ENCODE peak calls at places on chromosomes 16 and 17, in ten cellular contexts. I, Z, F, N, J, L, G, C, E and W are unnamed samples.

GRCh38 chr17:54544239-54544638 is 356.4 kb upstream of the TOM1L1 start:
- DNase-seq in I (no peak), Z (no peak), F (no peak), N (no peak), J (no peak), L (no peak), G (peak), C (no peak), E (no peak), W (no peak)

GRCh38 chr16:77660311-77660710 is 62.0 kb upstream of the NUDT7 start:
- DNase-seq in I (peak), Z (peak), F (no peak), N (no peak), J (peak), L (peak), G (no peak), C (no peak), E (peak), W (no peak)

GRCh38 chr17:32494621-32495346 is 8.0 kb downstream of the CDK5R1 start:
- DNase-seq in I (no peak), Z (no peak), F (no peak), N (peak), J (no peak), L (no peak), G (no peak), C (no peak), E (peak), W (no peak)

GRCh38 chr16:4508806-4509205 is 29.8 kb downstream of the CDIP1 start:
- DNase-seq in I (no peak), Z (no peak), F (no peak), N (no peak), J (no peak), L (no peak), G (no peak), C (no peak), E (no peak), W (no peak)

GRCh38 chr17:35245196-35245486 is 2.3 kb downstream of the SLFN5 start:
- DNase-seq in I (peak), Z (peak), F (no peak), N (no peak), J (peak), L (peak), G (no peak), C (no peak), E (no peak), W (no peak)

GRCh38 chr16:53546988-53547391 is 44.0 kb upstream of the AKTIP start:
- DNase-seq in I (peak), Z (peak), F (no peak), N (no peak), J (peak), L (peak), G (no peak), C (no peak), E (no peak), W (no peak)

GRCh38 chr16:24516900-24517669 is 22.3 kb upstream of the RBBP6 start:
- DNase-seq in I (peak), Z (peak), F (peak), N (peak), J (peak), L (peak), G (peak), C (peak), E (peak), W (peak)

GRCh38 chr16:75263291-75263962 is 12.0 kb upstream of the BCAR1 start:
- DNase-seq in I (no peak), Z (no peak), F (no peak), N (no peak), J (no peak), L (no peak), G (no peak), C (no peak), E (peak), W (no peak)

GRCh38 chr17:17021194-17021863 is 20.9 kb upstream of the MPRIP start:
- DNase-seq in I (no peak), Z (no peak), F (no peak), N (peak), J (no peak), L (no peak), G (no peak), C (no peak), E (no peak), W (peak)

GRCh38 chr16:11796227-11797165 is 562 bp downstream of the ZC3H7A start:
- DNase-seq in I (no peak), Z (no peak), F (peak), N (peak), J (peak), L (peak), G (peak), C (no peak), E (peak), W (peak)

GRCh38 chr17:20072692-20072992 is 63.5 kb downstream of the SPECC1 start:
- DNase-seq in I (no peak), Z (no peak), F (no peak), N (no peak), J (no peak), L (no peak), G (no peak), C (no peak), E (peak), W (no peak)